ENCODE peak calls at places on chromosome 1, in nine cellular contexts. P, X, J, H, L, S, C, D and Q are unnamed samples.

GRCh38 chr1:11701551-11701961 is 10.0 kb downstream of the DRAXIN start:
- DNase-seq in P (no peak), X (no peak), J (no peak), H (no peak), L (no peak), S (no peak), C (no peak), D (no peak), Q (no peak)

GRCh38 chr1:207908112-207908734 is 2.7 kb downstream of the CD34 start:
- DNase-seq in P (no peak), X (no peak), J (peak), H (no peak), L (no peak), S (no peak), C (no peak), D (no peak), Q (peak)

GRCh38 chr1:2145946-2146835 is 48.4 kb downstream of the FAAP20 start:
- DNase-seq in P (no peak), X (no peak), J (no peak), H (no peak), L (no peak), S (no peak), C (no peak), D (no peak), Q (no peak)

GRCh38 chr1:9892563-9893528 is 17.2 kb downstream of the CTNNBIP1 start:
- DNase-seq in P (peak), X (no peak), J (no peak), H (peak), L (no peak), S (no peak), C (peak), D (no peak), Q (no peak)

GRCh38 chr1:25993197-25993951 is 4.5 kb downstream of the PAFAH2 start:
- DNase-seq in P (no peak), X (no peak), J (no peak), H (no peak), L (no peak), S (no peak), C (no peak), D (no peak), Q (no peak)

GRCh38 chr1:167431909-167432650 is 86.2 kb downstream of the CD247 start:
- DNase-seq in P (no peak), X (no peak), J (no peak), H (no peak), L (no peak), S (no peak), C (no peak), D (no peak), Q (no peak)

GRCh38 chr1:23577056-23577985 is 18.0 kb upstream of the ID3 start:
- DNase-seq in P (peak), X (peak), J (peak), H (no peak), L (no peak), S (peak), C (no peak), D (no peak), Q (peak)

GRCh38 chr1:96562094-96562493 is 159.5 kb upstream of the PTBP2 start:
- DNase-seq in P (no peak), X (no peak), J (no peak), H (no peak), L (no peak), S (no peak), C (no peak), D (no peak), Q (no peak)

GRCh38 chr1:220528049-220528678 is at the start of gene MARK1:
- DNase-seq in P (no peak), X (no peak), J (peak), H (peak), L (no peak), S (no peak), C (peak), D (peak), Q (peak)

GRCh38 chr1:6614019-6614952 is 755 bp downstream of the PHF13 start:
- DNase-seq in P (peak), X (no peak), J (peak), H (no peak), L (no peak), S (no peak), C (peak), D (no peak), Q (peak)

GRCh38 chr1:117574206-117574835 is 31.5 kb upstream of the TENT5C start:
- DNase-seq in P (no peak), X (no peak), J (no peak), H (no peak), L (no peak), S (peak), C (peak), D (no peak), Q (no peak)

GRCh38 chr1:172335377-172335776 is 85.1 kb upstream of the C1orf105 start:
- DNase-seq in P (no peak), X (no peak), J (no peak), H (no peak), L (no peak), S (no peak), C (no peak), D (no peak), Q (no peak)

GRCh38 chr1:151047591-151047924 is at the start of gene C1orf56:
- DNase-seq in P (peak), X (peak), J (peak), H (no peak), L (no peak), S (peak), C (peak), D (peak), Q (peak)

GRCh38 chr1:181676269-181676668 is 193.0 kb downstream of the CACNA1E start:
- DNase-seq in P (peak), X (peak), J (no peak), H (no peak), L (no peak), S (peak), C (peak), D (no peak), Q (no peak)

GRCh38 chr1:54456921-54457529 is 50.8 kb upstream of the SSBP3 start:
- DNase-seq in P (no peak), X (no peak), J (no peak), H (no peak), L (no peak), S (no peak), C (no peak), D (no peak), Q (no peak)

GRCh38 chr1:29865051-29865450 is 628.7 kb downstream of the PTPRU start:
- DNase-seq in P (no peak), X (no peak), J (no peak), H (no peak), L (no peak), S (no peak), C (no peak), D (no peak), Q (no peak)

GRCh38 chr1:243718893-243719292 is 131.2 kb downstream of the AKT3 start:
- DNase-seq in P (peak), X (no peak), J (no peak), H (no peak), L (no peak), S (no peak), C (no peak), D (peak), Q (no peak)

GRCh38 chr1:23673086-23673813 is 18.4 kb upstream of the RPL11 start:
- DNase-seq in P (peak), X (peak), J (no peak), H (no peak), L (peak), S (peak), C (peak), D (peak), Q (no peak)

GRCh38 chr1:181475580-181475979 is 7.7 kb upstream of the CACNA1E start:
- DNase-seq in P (no peak), X (no peak), J (no peak), H (no peak), L (no peak), S (no peak), C (no peak), D (no peak), Q (no peak)

GRCh38 chr1:226129230-226129629 is 57.3 kb downstream of the ACBD3 start:
- DNase-seq in P (no peak), X (no peak), J (no peak), H (no peak), L (no peak), S (no peak), C (no peak), D (no peak), Q (no peak)

GRCh38 chr1:182175340-182176068 is 114.0 kb upstream of the ZNF648 start:
- DNase-seq in P (no peak), X (peak), J (no peak), H (no peak), L (no peak), S (peak), C (no peak), D (no peak), Q (no peak)

GRCh38 chr1:218521414-218522169 is 176.5 kb downstream of the TGFB2 start:
- DNase-seq in P (peak), X (peak), J (peak), H (no peak), L (peak), S (peak), C (peak), D (no peak), Q (peak)

GRCh38 chr1:212450331-212450881 is 17.7 kb downstream of the NENF start:
- DNase-seq in P (no peak), X (no peak), J (no peak), H (no peak), L (no peak), S (no peak), C (no peak), D (no peak), Q (no peak)

GRCh38 chr1:190001187-190001586 is 476.5 kb downstream of the BRINP3 start:
- DNase-seq in P (peak), X (peak), J (no peak), H (no peak), L (no peak), S (no peak), C (no peak), D (no peak), Q (no peak)

GRCh38 chr1:99681583-99681982 is 35.7 kb downstream of the PALMD start:
- DNase-seq in P (no peak), X (no peak), J (no peak), H (no peak), L (no peak), S (no peak), C (no peak), D (no peak), Q (peak)

GRCh38 chr1:234969630-234970370 is 158.8 kb downstream of the TOMM20 start:
- DNase-seq in P (peak), X (no peak), J (peak), H (no peak), L (no peak), S (no peak), C (peak), D (peak), Q (peak)

GRCh38 chr1:44103270-44104131 is 15.1 kb upstream of the KLF17 start:
- DNase-seq in P (no peak), X (peak), J (no peak), H (no peak), L (no peak), S (peak), C (no peak), D (no peak), Q (no peak)

GRCh38 chr1:100100202-100100601 is 32.5 kb downstream of the SASS6 start:
- DNase-seq in P (peak), X (no peak), J (no peak), H (no peak), L (no peak), S (no peak), C (no peak), D (no peak), Q (no peak)

GRCh38 chr1:7401814-7402547 is 369.1 kb upstream of the VAMP3 start:
- DNase-seq in P (peak), X (peak), J (no peak), H (peak), L (no peak), S (peak), C (peak), D (peak), Q (no peak)

GRCh38 chr1:204846546-204846945 is 24.1 kb upstream of the NFASC start:
- DNase-seq in P (no peak), X (no peak), J (no peak), H (no peak), L (no peak), S (no peak), C (no peak), D (no peak), Q (no peak)

GRCh38 chr1:36224537-36225297 is 474 bp downstream of the THRAP3 start:
- DNase-seq in P (peak), X (peak), J (no peak), H (no peak), L (peak), S (peak), C (peak), D (peak), Q (peak)
- TF ChIP-seq POLR2A in P (peak), X (no peak), J (no peak), H (no peak), L (no peak), S (no peak), C (no peak), D (no peak), Q (no peak)

DNA sequence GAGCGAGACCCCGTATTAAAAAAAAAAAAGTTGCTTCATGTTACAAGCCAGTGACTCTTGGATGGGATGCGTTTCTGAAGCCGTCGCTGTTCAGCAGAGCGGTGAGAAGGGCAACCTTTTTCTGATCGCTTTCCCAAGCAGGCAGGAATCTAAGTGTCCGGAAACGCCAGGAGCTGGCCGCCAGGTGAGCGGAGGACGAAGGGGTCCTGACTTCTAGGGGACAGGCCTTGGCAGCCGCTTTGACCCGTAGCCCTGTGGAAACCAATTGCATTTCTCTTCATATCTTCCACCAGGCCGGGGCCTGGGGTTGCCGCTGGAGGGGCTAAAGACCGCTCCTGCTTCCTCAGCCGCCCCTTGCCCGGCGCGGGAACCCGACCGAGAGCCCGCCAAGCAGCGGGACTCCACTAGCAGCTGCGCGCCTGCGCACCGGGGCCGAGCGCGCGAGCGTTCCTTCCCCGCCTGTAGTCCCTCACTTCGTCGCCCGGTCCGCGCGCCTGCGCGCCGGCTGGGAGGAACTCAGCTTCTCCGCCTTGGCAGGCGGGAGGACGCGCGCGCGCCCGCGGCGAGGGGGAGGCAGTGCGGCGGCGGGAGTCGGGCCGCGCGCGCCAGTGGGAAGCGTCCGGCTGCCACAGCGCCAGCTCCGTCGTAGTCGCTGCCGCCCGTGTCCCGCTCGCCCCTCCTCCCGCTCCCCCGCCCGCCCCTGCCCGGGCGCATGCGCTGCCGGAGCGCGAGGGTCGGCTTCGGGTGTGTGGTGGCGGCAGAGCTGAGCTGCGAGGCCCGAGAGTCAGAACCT is at the start of gene SPEN:
- DNase-seq in P (peak), X (peak), J (peak), H (peak), L (peak), S (peak), C (peak), D (peak), Q (peak)
- TF ChIP-seq POLR2A in P (peak), X (peak), J (peak), H (peak), L (no peak), S (peak), C (no peak), D (peak), Q (peak)

GRCh38 chr1:154988053-154988954 is 5.1 kb upstream of the LENEP start:
- DNase-seq in P (no peak), X (no peak), J (no peak), H (no peak), L (no peak), S (no peak), C (no peak), D (no peak), Q (no peak)

GRCh38 chr1:154978360-154978759 is 3.9 kb downstream of the CKS1B start:
- DNase-seq in P (no peak), X (no peak), J (no peak), H (no peak), L (no peak), S (no peak), C (no peak), D (no peak), Q (no peak)

GRCh38 chr1:154987326-154987725 is 4.2 kb downstream of the FLAD1 start:
- DNase-seq in P (no peak), X (no peak), J (no peak), H (no peak), L (no peak), S (no peak), C (no peak), D (no peak), Q (peak)

GRCh38 chr1:154983776-154984466 is 777 bp downstream of the FLAD1 start:
- DNase-seq in P (no peak), X (no peak), J (no peak), H (no peak), L (no peak), S (no peak), C (no peak), D (no peak), Q (no peak)

GRCh38 chr1:154982897-154983648 is at the start of gene FLAD1:
- DNase-seq in P (peak), X (peak), J (peak), H (peak), L (peak), S (peak), C (peak), D (peak), Q (peak)
- TF ChIP-seq POLR2A in P (no peak), X (peak), J (peak), H (no peak), L (peak), S (peak), C (no peak), D (peak), Q (peak)

GRCh38 chr1:171087896-171088295 is 2.8 kb upstream of the FMO3 start:
- DNase-seq in P (no peak), X (no peak), J (no peak), H (no peak), L (no peak), S (no peak), C (no peak), D (no peak), Q (no peak)

GRCh38 chr1:171084879-171085278 is 5.8 kb upstream of the FMO3 start:
- DNase-seq in P (no peak), X (no peak), J (no peak), H (no peak), L (no peak), S (no peak), C (no peak), D (no peak), Q (no peak)

GRCh38 chr1:171090604-171091003 is at the start of gene FMO3:
- DNase-seq in P (no peak), X (no peak), J (no peak), H (no peak), L (no peak), S (no peak), C (no peak), D (no peak), Q (no peak)
- TF ChIP-seq POLR2A in P (no peak), X (no peak), J (no peak), H (no peak), L (no peak), S (no peak), C (no peak), D (no peak), Q (no peak)

DNA sequence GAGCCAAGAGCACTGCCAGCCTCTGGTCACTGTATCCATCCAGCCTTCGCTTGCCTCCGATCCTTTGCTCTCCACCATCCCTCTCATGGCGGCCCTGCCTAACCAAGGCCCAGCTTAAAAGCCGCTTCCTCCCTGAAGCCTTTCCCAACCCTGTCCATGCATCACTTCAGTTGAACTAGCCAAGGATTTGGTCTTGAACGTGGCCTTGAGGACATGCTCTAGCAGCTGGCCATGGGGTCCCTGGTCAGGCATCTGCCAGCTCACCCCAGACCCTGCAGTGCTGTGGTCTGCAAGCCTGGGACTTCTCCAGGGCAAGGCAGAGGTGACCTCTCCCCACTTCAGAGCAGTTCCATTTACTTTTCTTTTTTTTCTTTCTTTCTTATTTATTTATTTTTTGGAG is 5.1 kb upstream of the SYTL1 start:
- DNase-seq in P (no peak), X (no peak), J (no peak), H (no peak), L (no peak), S (no peak), C (no peak), D (no peak), Q (no peak)
- TF ChIP-seq POLR2A in P (no peak), X (no peak), J (no peak), H (no peak), L (no peak), S (no peak), C (no peak), D (no peak), Q (no peak)

GRCh38 chr1:154998818-154999650 is 3.6 kb upstream of the ZBTB7B start:
- DNase-seq in P (peak), X (peak), J (peak), H (no peak), L (no peak), S (no peak), C (peak), D (no peak), Q (peak)

GRCh38 chr1:154996966-154997701 is 3.7 kb downstream of the LENEP start:
- DNase-seq in P (no peak), X (no peak), J (no peak), H (no peak), L (no peak), S (no peak), C (no peak), D (no peak), Q (peak)

GRCh38 chr1:154999651-155000474 is 2.7 kb upstream of the ZBTB7B start:
- DNase-seq in P (no peak), X (peak), J (no peak), H (peak), L (no peak), S (peak), C (peak), D (no peak), Q (peak)

GRCh38 chr1:155000475-155000724 is 2.2 kb upstream of the ZBTB7B start:
- DNase-seq in P (no peak), X (no peak), J (no peak), H (no peak), L (no peak), S (no peak), C (peak), D (no peak), Q (no peak)

DNA sequence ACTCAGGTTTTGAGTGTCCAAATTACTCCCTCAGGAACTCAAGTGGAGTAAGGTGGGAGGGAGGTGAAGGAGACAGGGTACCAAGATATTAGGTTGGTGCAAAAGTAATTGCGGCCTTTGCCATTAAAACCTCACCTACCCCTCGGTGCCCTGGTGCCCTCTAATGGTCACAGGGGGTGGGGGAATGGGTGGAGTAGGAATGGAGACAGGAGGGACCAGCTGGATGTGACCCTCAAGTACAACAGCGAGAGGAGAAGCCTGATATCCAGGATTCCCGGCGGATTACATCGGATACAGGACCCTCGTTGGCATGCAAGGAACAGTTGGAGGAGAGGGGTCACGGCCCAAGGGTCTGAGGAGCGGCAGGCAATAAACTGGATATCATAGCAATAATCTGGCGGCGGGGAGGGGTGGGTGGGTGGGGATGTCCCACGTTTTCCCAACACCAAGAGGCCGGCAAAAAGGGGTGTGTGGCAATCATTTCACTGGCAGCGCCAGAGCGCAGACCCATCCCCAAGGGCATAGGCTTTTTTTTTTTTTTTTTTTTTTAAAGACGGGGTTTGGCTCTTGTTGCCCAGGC is 4.3 kb upstream of the ZBTB7B start:
- DNase-seq in P (no peak), X (no peak), J (no peak), H (no peak), L (no peak), S (no peak), C (no peak), D (no peak), Q (peak)
- TF ChIP-seq POLR2A in P (no peak), X (no peak), J (no peak), H (no peak), L (no peak), S (no peak), C (no peak), D (no peak), Q (no peak)